ENCODE peak calls at places on chromosome 16, in six cellular contexts. K, F, P, C, W and G are unnamed samples.

GRCh38 chr16:64489449-64489848 is 632.4 kb downstream of the CDH11 start:
- DNase-seq in K (no peak), F (no peak), P (no peak), C (no peak), W (no peak), G (no peak)

GRCh38 chr16:66275795-66276428 is 90.6 kb upstream of the CDH5 start:
- DNase-seq in K (no peak), F (peak; percentile 78), P (no peak), C (peak; percentile 27), W (no peak), G (no peak)

GRCh38 chr16:11627822-11628457 is 40.3 kb upstream of the SNN start:
- DNase-seq in K (no peak), F (peak; percentile 39), P (no peak), C (peak; percentile 74), W (no peak), G (no peak)

GRCh38 chr16:46914556-46915201 is 30.5 kb downstream of the GPT2 start:
- DNase-seq in K (peak; percentile 9), F (no peak), P (no peak), C (no peak), W (no peak), G (no peak)

GRCh38 chr16:19851476-19851875 is 33.2 kb downstream of the GPRC5B start:
- DNase-seq in K (no peak), F (no peak), P (no peak), C (peak; percentile 39), W (no peak), G (no peak)

GRCh38 chr16:5619314-5619713 is 521.7 kb upstream of the EEF2KMT start:
- DNase-seq in K (no peak), F (no peak), P (no peak), C (no peak), W (no peak), G (no peak)

GRCh38 chr16:66070140-66070887 is 296.2 kb upstream of the CDH5 start:
- DNase-seq in K (peak; percentile 74), F (peak; percentile 96), P (no peak), C (peak; percentile 92), W (no peak), G (peak; percentile 37)

GRCh38 chr16:67311607-67312449 is 14.7 kb downstream of the KCTD19 start:
- DNase-seq in K (no peak), F (peak; percentile 99), P (no peak), C (no peak), W (no peak), G (peak; percentile 41)

DNA sequence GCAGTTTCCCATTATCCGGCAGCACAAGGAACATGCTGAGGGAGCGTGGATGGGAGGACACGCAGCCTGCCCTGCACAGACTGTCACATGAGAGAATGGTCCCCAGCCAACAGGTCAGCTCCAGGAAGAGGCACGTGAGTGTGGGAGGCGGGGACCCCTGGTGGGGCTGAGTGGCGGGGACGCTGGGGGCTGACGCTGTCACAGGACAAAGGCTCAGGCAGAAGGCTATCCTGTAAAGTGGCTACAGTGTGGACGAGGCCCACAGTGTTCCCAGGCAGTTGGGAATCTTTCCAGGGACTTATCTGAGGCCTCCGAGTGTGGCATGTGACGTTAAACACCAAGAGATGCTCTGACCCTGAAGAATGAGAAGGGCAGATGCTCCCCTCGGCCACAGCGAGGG is 30.4 kb downstream of the MBTPS1 start:
- DNase-seq in K (no peak), F (no peak), P (no peak), C (no peak), W (no peak), G (no peak)
- H3K4me1 ChIP-seq in K (no peaks in the 10 kb centered on the region), F (no peaks in the 10 kb centered on the region), P (peaks cover 22% of the 10 kb centered on the region), C (peaks cover 6% of the 10 kb centered on the region), W (no peaks in the 10 kb centered on the region), G (no peaks in the 10 kb centered on the region)

GRCh38 chr16:396199-396598 is 800 bp upstream of the NME4 start:
- DNase-seq in K (no peak), F (no peak), P (no peak), C (no peak), W (no peak), G (no peak)
- H3K4me1 ChIP-seq in K (peaks cover 17% of the 10 kb centered on the region), F (peaks cover 2% of the 10 kb centered on the region), P (peaks cover 21% of the 10 kb centered on the region), C (peaks cover 31% of the 10 kb centered on the region), W (peaks cover 45% of the 10 kb centered on the region), G (peaks cover 10% of the 10 kb centered on the region)

GRCh38 chr16:56294599-56294998 is 103.3 kb downstream of the GNAO1 start:
- DNase-seq in K (no peak), F (peak; percentile 24), P (no peak), C (no peak), W (no peak), G (no peak)

GRCh38 chr16:56295059-56295673 is 103.9 kb downstream of the GNAO1 start:
- DNase-seq in K (no peak), F (no peak), P (no peak), C (no peak), W (no peak), G (no peak)

GRCh38 chr16:56295739-56296527 is 104.6 kb downstream of the GNAO1 start:
- DNase-seq in K (no peak), F (no peak), P (no peak), C (no peak), W (no peak), G (no peak)

GRCh38 chr16:56297684-56298083 is 106.4 kb downstream of the GNAO1 start:
- DNase-seq in K (no peak), F (no peak), P (no peak), C (no peak), W (no peak), G (no peak)

GRCh38 chr16:56294014-56294413 is 102.7 kb downstream of the GNAO1 start:
- DNase-seq in K (no peak), F (no peak), P (no peak), C (no peak), W (no peak), G (no peak)
- H3K4me1 ChIP-seq in K (peaks cover 10% of the 10 kb centered on the region), F (no peaks in the 10 kb centered on the region), P (no peaks in the 10 kb centered on the region), C (peaks cover 46% of the 10 kb centered on the region), W (peaks cover 39% of the 10 kb centered on the region), G (no peaks in the 10 kb centered on the region)

DNA sequence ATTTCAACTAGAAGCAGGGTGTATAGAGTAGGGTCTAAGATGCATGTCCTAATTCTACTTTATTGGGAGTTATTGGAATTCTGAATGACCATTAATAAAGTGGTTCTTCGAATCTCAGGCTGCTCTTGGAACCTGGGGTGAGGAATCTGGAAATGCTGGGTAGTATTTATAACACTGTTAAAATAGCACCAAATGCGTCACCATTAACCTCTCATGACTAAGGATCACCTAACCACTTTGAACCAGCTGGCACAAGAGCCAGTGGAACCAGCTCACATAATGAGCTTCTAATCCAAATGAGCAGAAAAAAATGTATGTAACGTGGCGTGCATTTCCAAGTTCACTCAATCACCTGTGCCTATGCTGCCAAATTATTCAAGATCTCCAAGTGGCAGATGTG is 281.7 kb downstream of the GRIN2A start:
- DNase-seq in K (no peak), F (no peak), P (no peak), C (no peak), W (no peak), G (no peak)
- H3K4me1 ChIP-seq in K (no peaks in the 10 kb centered on the region), F (no peaks in the 10 kb centered on the region), P (no peaks in the 10 kb centered on the region), C (no peaks in the 10 kb centered on the region), W (no peaks in the 10 kb centered on the region), G (no peaks in the 10 kb centered on the region)